ENCODE peak calls at places on chromosomes 6 and 20, in four cellular contexts. V is HAP-1; B is CD4-positive, alpha-beta memory T cell; D is stomach. W is an unnamed sample.

GRCh38 chr6:79040083-79040482 is 38.0 kb downstream of the PHIP start:
- DNase-seq in V (no peak), B (no peak), D (no peak), W (no peak)

GRCh38 chr6:2124260-2124709 is 121.1 kb downstream of the GMDS start:
- DNase-seq in V (no peak), B (no peak), D (no peak), W (no peak)

GRCh38 chr6:13664703-13665352 is 46.8 kb downstream of the RANBP9 start:
- DNase-seq in V (no peak), B (no peak), D (no peak), W (no peak)

GRCh38 chr6:169991031-169991390 is 239.6 kb downstream of the ERMARD start:
- DNase-seq in V (no peak), B (no peak), D (peak), W (no peak)

GRCh38 chr20:10662661-10663458 is 10.9 kb downstream of the JAG1 start:
- DNase-seq in V (no peak), B (no peak), D (no peak), W (no peak)

GRCh38 chr6:169975701-169976100 is 224.3 kb downstream of the ERMARD start:
- DNase-seq in V (no peak), B (no peak), D (no peak), W (no peak)

GRCh38 chr6:170099387-170099786 is 191.5 kb downstream of the DLL1 start:
- DNase-seq in V (no peak), B (no peak), D (peak), W (no peak)

GRCh38 chr20:59783020-59784010 is 150.1 kb downstream of the SYCP2 start:
- DNase-seq in V (peak), B (no peak), D (peak), W (no peak)

GRCh38 chr6:85726206-85726605 is 83.5 kb upstream of the SYNCRIP start:
- DNase-seq in V (no peak), B (no peak), D (no peak), W (no peak)

GRCh38 chr20:56781108-56781739 is 152.1 kb downstream of the TFAP2C start:
- DNase-seq in V (no peak), B (no peak), D (no peak), W (no peak)

GRCh38 chr20:21396045-21396893 is 1.1 kb downstream of the NKX2-4 start:
- DNase-seq in V (no peak), B (peak), D (no peak), W (no peak)

DNA sequence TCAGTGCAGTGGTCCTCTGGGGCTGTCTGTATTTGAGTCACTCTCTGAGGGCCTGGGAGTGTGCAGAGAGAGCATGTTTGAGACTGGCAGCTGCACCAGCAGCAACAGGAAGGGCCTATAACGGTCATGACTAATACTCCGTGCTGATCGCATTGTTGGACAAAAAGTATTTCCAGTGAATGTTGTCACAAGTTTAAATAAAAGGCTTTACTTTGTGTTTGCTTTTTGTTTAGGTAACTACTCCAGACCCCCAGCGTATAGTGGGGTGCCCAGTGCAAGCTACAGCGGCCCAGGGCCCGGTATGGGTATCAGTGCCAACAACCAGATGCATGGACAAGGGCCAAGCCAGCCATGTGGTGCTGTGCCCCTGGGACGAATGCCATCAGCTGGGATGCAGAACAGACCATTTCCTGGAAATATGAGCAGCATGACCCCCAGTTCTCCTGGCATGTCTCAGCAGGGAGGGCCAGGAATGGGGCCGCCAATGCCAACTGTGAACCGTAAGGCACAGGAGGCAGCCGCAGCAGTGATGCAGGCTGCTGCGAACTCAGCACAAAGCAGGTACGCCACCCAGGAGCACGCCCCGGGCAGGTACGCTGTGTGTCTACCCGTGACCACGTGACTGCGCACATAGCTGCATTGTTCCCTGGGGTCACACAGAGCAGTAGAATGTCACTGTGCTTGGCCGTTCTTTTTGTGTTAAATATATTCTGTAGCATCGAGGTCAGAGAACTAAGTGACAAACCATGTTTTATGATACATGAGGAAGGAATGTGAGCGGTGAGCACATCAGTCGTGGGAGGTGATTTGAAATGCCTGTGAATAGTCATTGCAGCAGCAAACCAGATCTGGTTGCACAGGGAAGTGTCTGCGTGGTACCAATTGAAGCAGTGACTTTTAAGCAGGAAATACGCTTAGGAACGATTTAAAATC is 174.7 kb downstream of the TMEM242 start:
- DNase-seq in V (no peak), B (no peak), D (peak), W (no peak)
- H3K4me3 ChIP-seq in V (no peak), B (no peak), D (no peak), W (no peak)

DNA sequence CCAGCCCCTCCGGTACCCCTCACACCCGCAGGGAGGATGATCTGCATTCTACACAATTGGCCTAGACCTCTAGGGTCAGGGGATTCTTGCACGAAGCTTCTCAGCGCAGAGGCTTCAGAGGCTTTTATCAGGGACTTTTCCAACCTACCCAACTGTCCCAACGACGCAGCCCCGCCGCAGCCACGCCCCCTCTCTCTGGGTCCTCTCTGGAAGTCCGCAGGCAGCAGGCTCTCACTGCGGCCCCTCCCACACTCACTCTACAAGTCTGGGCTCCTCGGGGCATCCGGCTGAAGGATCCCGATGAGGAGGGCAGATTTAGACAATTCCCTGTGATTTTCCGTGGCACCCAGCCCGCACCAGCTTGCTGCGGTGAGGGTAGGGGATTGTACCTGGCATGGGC is 227.7 kb upstream of the RNF24 start:
- DNase-seq in V (no peak), B (no peak), D (no peak), W (no peak)
- H3K4me3 ChIP-seq in V (no peak), B (no peak), D (no peak), W (no peak)

DNA sequence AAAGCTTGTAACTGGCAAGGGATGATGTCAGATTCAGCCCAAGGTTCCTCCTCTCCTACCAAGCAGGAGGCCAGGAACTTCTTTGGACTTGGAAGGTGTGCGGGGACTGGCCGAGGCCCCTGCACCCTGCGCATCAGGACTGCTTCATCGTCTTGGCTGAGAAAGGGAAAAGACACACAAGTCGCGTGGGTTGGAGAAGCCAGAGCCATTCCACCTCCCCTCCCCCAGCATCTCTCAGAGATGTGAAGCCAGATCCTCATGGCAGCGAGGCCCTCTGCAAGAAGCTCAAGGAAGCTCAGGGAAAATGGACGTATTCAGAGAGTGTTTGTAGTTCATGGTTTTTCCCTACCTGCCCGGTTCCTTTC is 14.4 kb downstream of the TNFAIP3 start:
- DNase-seq in V (no peak), B (peak), D (no peak), W (no peak)
- H3K4me3 ChIP-seq in V (no peak), B (no peak), D (no peak), W (no peak)

GRCh38 chr20:53503517-53503919 is 90.1 kb downstream of the ZNF217 start:
- DNase-seq in V (no peak), B (no peak), D (no peak), W (no peak)

GRCh38 chr20:53500651-53501050 is 93.0 kb downstream of the ZNF217 start:
- DNase-seq in V (no peak), B (no peak), D (no peak), W (no peak)

GRCh38 chr20:53497246-53497645 is 96.4 kb downstream of the ZNF217 start:
- DNase-seq in V (no peak), B (no peak), D (no peak), W (no peak)

DNA sequence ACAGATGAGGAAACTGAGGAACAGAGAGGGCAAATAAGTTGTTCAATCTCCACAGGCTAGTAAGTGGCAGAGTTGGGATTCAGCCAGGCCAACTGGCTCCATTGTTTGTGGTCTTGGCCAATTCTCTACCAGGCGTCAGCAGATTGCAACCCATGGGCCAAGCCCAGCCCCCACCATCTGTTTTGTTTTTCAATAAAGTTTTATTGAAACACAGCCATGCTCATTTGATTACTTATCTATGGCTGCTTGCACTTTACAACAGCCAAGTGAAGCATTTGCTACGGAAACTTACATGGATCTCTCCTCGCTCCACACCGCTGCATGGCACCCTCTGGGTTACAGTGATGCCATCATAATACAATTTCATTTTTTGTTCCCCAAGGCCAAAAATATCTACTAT is 90.8 kb downstream of the ZNF217 start:
- DNase-seq in V (no peak), B (no peak), D (no peak), W (no peak)
- H3K4me3 ChIP-seq in V (no peak), B (no peak), D (no peak), W (no peak)

DNA sequence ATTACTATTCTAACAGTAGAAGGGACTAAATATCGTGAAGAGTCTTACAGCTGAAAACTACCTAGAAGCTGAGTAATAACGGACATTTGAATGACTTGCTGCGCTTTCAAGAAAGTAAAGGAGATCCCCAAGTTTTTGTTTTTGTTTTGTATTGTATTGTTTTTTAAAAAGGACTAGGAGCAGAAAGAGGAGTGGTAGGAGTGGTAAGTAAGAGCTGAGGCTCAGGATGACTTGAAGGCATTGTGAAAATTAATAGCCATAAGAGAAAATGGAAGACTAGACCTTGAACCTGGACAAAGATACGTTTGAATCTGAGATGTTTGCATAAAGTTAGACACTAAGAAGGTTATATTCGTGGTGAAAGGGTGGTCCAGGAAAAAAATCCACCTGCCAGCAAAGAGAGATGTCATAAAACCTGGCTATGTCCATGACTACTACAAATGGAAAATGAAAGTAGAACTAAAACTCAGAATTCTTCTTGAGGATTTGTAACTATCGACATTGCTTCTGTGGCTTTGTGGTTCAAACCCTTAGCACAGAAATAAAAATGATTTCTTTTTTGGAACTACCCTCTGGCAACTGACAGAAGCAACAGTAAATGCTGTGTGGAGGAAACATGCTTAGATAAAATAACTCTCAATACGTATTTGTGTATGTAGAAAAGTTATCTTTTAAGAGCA is 824.8 kb upstream of the FLRT3 start:
- DNase-seq in V (no peak), B (no peak), D (no peak), W (no peak)
- H3K4me3 ChIP-seq in V (no peak), B (no peak), D (peak), W (no peak)

GRCh38 chr6:25137497-25137896 is 141.7 kb upstream of the CARMIL1 start:
- DNase-seq in V (no peak), B (peak), D (no peak), W (no peak)
- H3K4me3 ChIP-seq in V (no peak), B (peak), D (peak), W (no peak)

W was measured in LNCaP clone FGC.